ENCODE peak calls at places on chromosomes 5 and 9, in nine cellular contexts. A is stimulated activated CD8-positive, alpha-beta memory T cell treated with anti-CD3 and anti-CD28 coated beads, Interleukin-4, amount 100 ng/mL, for 24 hours; G is activated T-helper 1 cell treated with Interleukin-2 at 50 U/mL for 16 hours; Q is mammary epithelial cell; V is renal cortical epithelial cell; W is adrenal gland; L is uterus; S is amniotic stem cell; D is right atrium auricular region. O is an unnamed sample.

GRCh38 chr5:87826507-87826906 is 413.8 kb upstream of the CCNH start:
- DNase-seq in S (no peak), D (no peak), L (no peak), G (no peak), A (no peak), W (no peak), Q (no peak), V (no peak), O (no peak)

GRCh38 chr5:172005708-172006377 is 595 bp downstream of the FBXW11 start:
- DNase-seq in G (peak; percentile 4), L (peak; percentile 49), S (no peak), W (peak; percentile 25), D (no peak), Q (peak; percentile 29), A (no peak), V (no peak), O (peak; percentile 65)

GRCh38 chr9:137025120-137025966 is 2.7 kb downstream of the ABCA2 start:
- DNase-seq in W (no peak), L (no peak), Q (peak; percentile 64), D (no peak), A (no peak), S (no peak), V (peak; percentile 75), G (no peak), O (peak; percentile 89)

GRCh38 chr9:111413996-111414395 is 70.2 kb downstream of the ECPAS start:
- DNase-seq in L (no peak), D (no peak), S (no peak), V (no peak), W (no peak), G (no peak), A (no peak), Q (no peak), O (no peak)

GRCh38 chr5:75469017-75469416 is 42.4 kb downstream of the CERT1 start:
- DNase-seq in L (no peak), D (no peak), G (no peak), W (no peak), V (no peak), S (no peak), Q (no peak), A (no peak), O (no peak)

GRCh38 chr9:99348289-99348688 is 126.2 kb downstream of the SEC61B start:
- DNase-seq in G (no peak), W (no peak), S (no peak), A (no peak), D (no peak), L (no peak), Q (no peak), V (no peak), O (no peak)

GRCh38 chr5:94969174-94969573 is 315.7 kb downstream of the MCTP1 start:
- DNase-seq in G (no peak), Q (no peak), L (no peak), S (no peak), D (no peak), A (no peak), W (no peak), V (peak; percentile 30), O (no peak)

GRCh38 chr9:1837453-1838084 is 177.6 kb upstream of the SMARCA2 start:
- DNase-seq in L (no peak), A (no peak), V (peak; percentile 3), Q (peak; percentile 6), D (no peak), S (no peak), G (no peak), W (no peak), O (no peak)

GRCh38 chr9:37255187-37255586 is 134.8 kb downstream of the ZCCHC7 start:
- DNase-seq in W (no peak), G (no peak), L (no peak), S (no peak), A (no peak), D (no peak), Q (no peak), V (no peak), O (no peak)

GRCh38 chr5:32837211-32837610 is 126.1 kb downstream of the NPR3 start:
- DNase-seq in Q (no peak), W (no peak), V (no peak), A (no peak), L (no peak), G (no peak), S (no peak), D (no peak), O (no peak)

GRCh38 chr9:96317335-96317980 is 15.5 kb upstream of the HSD17B3 start:
- DNase-seq in Q (peak; percentile 24), A (peak; percentile 43), D (no peak), V (peak; percentile 50), G (peak; percentile 20), S (no peak), L (peak; percentile 36), W (peak; percentile 44), O (no peak)

GRCh38 chr9:130448035-130448624 is 3.4 kb downstream of the ASS1 start:
- DNase-seq in G (no peak), W (no peak), S (no peak), Q (no peak), L (no peak), A (no peak), V (no peak), D (no peak), O (no peak)

GRCh38 chr9:77839459-77840140 is 191.5 kb upstream of the GNA14 start:
- DNase-seq in W (no peak), D (no peak), G (no peak), L (no peak), A (no peak), Q (peak; percentile 34), V (peak; percentile 93), S (no peak), O (no peak)

GRCh38 chr5:149900390-149900789 is 44.2 kb downstream of the PDE6A start:
- DNase-seq in S (no peak), A (no peak), L (no peak), D (no peak), Q (no peak), V (no peak), W (no peak), G (no peak), O (no peak)

GRCh38 chr9:133950206-133950915 is 41.8 kb downstream of the VAV2 start:
- DNase-seq in D (no peak), G (no peak), L (no peak), W (no peak), S (no peak), Q (no peak), V (no peak), A (no peak), O (peak; percentile 72)

GRCh38 chr5:95221234-95221633 is 63.7 kb downstream of the MCTP1 start:
- DNase-seq in Q (no peak), L (no peak), W (no peak), V (no peak), S (no peak), A (no peak), D (no peak), G (no peak), O (no peak)

GRCh38 chr5:138716456-138716924 is 36.7 kb upstream of the CTNNA1 start:
- DNase-seq in V (peak; percentile 39), D (no peak), S (no peak), G (no peak), A (no peak), Q (no peak), W (no peak), L (no peak), O (no peak)

GRCh38 chr9:16809912-16810610 is 60.4 kb downstream of the BNC2 start:
- DNase-seq in A (no peak), W (no peak), Q (peak; percentile 13), D (no peak), S (no peak), L (no peak), G (no peak), V (no peak), O (no peak)

GRCh38 chr9:105338308-105338707 is 93.9 kb downstream of the SLC44A1 start:
- DNase-seq in G (no peak), Q (no peak), D (no peak), A (no peak), S (no peak), L (no peak), V (no peak), W (no peak), O (no peak)

GRCh38 chr5:138054863-138055558 is 22.1 kb upstream of the FAM13B start:
- DNase-seq in G (no peak), Q (peak; percentile 26), S (no peak), D (no peak), A (no peak), L (no peak), V (peak; percentile 17), W (no peak), O (no peak)

GRCh38 chr5:1633605-1634336 is 110.0 kb upstream of the LPCAT1 start:
- DNase-seq in G (peak; percentile 71), S (no peak), W (peak; percentile 79), D (peak; percentile 80), V (peak; percentile 26), Q (peak; percentile 46), L (peak; percentile 72), A (peak; percentile 77), O (peak; percentile 92)

GRCh38 chr5:175235251-175235963 is 208.6 kb downstream of the DRD1 start:
- DNase-seq in G (no peak), A (no peak), Q (no peak), V (no peak), W (no peak), S (no peak), L (no peak), D (no peak), O (no peak)

GRCh38 chr9:121748727-121749546 is 97.5 kb downstream of the DAB2IP start:
- DNase-seq in W (peak; percentile 79), L (peak; percentile 63), D (no peak), G (no peak), S (no peak), A (no peak), V (no peak), Q (peak; percentile 58), O (no peak)

GRCh38 chr5:125712397-125712796 is 710.8 kb upstream of the GRAMD2B start:
- DNase-seq in D (no peak), W (no peak), G (no peak), L (no peak), Q (no peak), V (no peak), A (no peak), S (no peak), O (no peak)

GRCh38 chr5:136174021-136174659 is 18.8 kb downstream of the SMIM32 start:
- DNase-seq in A (no peak), W (no peak), G (no peak), S (no peak), D (no peak), V (peak; percentile 79), L (no peak), Q (peak; percentile 50), O (no peak)

O was measured in sciatic nerve.